ENCODE peak calls at places on chromosomes 2 and 18, in four cellular contexts. F, Z, R and U are unnamed samples.

GRCh38 chr2:104408266-104408665 is 445.6 kb upstream of the POU3F3 start:
- DNase-seq in Z (no peak), R (no peak), F (no peak), U (no peak)

GRCh38 chr2:228377533-228377932 is 196.0 kb upstream of the SPHKAP start:
- DNase-seq in Z (no peak), R (no peak), F (no peak), U (no peak)

GRCh38 chr2:181900007-181900651 is 8.6 kb downstream of the ITPRID2 start:
- DNase-seq in Z (no peak), F (no peak), R (no peak), U (no peak)

GRCh38 chr18:13452448-13452811 is 233.9 kb downstream of the LDLRAD4 start:
- DNase-seq in F (peak), Z (no peak), R (no peak), U (peak)

GRCh38 chr2:128435576-128436497 is 117.2 kb upstream of the HS6ST1 start:
- DNase-seq in Z (no peak), F (no peak), R (no peak), U (no peak)

GRCh38 chr2:43634604-43635306 is 2.3 kb upstream of the PLEKHH2 start:
- DNase-seq in F (no peak), Z (peak), R (no peak), U (peak)

GRCh38 chr2:43302311-43303051 is 76.1 kb upstream of the ZFP36L2 start:
- DNase-seq in R (no peak), Z (no peak), F (no peak), U (no peak)

GRCh38 chr2:61758991-61759390 is 94.9 kb downstream of the FAM161A start:
- DNase-seq in Z (peak), R (no peak), F (no peak), U (no peak)

GRCh38 chr2:46378616-46379015 is 81.4 kb downstream of the EPAS1 start:
- DNase-seq in Z (no peak), R (no peak), F (no peak), U (no peak)

GRCh38 chr2:101083613-101084012 is 67.6 kb downstream of the TBC1D8 start:
- DNase-seq in F (no peak), R (no peak), Z (no peak), U (no peak)

GRCh38 chr18:74013955-74014354 is 133.7 kb downstream of the FBXO15 start:
- DNase-seq in F (no peak), R (peak), Z (peak), U (peak)

GRCh38 chr2:128408349-128409305 is 90.0 kb upstream of the HS6ST1 start:
- DNase-seq in R (no peak), Z (no peak), F (no peak), U (no peak)

GRCh38 chr2:127511090-127511489 is 15.2 kb downstream of the IWS1 start:
- DNase-seq in R (no peak), Z (no peak), F (no peak), U (no peak)

GRCh38 chr2:127541849-127542630 is 6.6 kb downstream of the MYO7B start:
- DNase-seq in F (no peak), Z (no peak), R (no peak), U (no peak)

GRCh38 chr2:63589148-63589972 is 597 bp downstream of the MDH1 start:
- DNase-seq in Z (no peak), F (no peak), R (peak), U (no peak)

GRCh38 chr2:3036432-3037125 is 341.0 kb downstream of the EIPR1 start:
- DNase-seq in Z (no peak), R (no peak), F (no peak), U (no peak)

GRCh38 chr2:219163156-219163555 is 2.5 kb upstream of the NHEJ1 start:
- DNase-seq in F (no peak), R (no peak), Z (no peak), U (no peak)

GRCh38 chr2:236823230-236823629 is 253.6 kb downstream of the ACKR3 start:
- DNase-seq in R (no peak), F (no peak), Z (no peak), U (no peak)

GRCh38 chr2:136990316-136990715 is 225.0 kb downstream of the THSD7B start:
- DNase-seq in Z (no peak), F (no peak), R (no peak), U (no peak)

GRCh38 chr18:37254256-37254880 is 311.2 kb downstream of the CELF4 start:
- DNase-seq in Z (no peak), R (no peak), F (peak), U (no peak)

GRCh38 chr2:229927817-229928321 is 5.6 kb downstream of the FBXO36 start:
- DNase-seq in R (no peak), Z (no peak), F (no peak), U (no peak)

GRCh38 chr2:159441182-159441581 is 154.7 kb upstream of the WDSUB1 start:
- DNase-seq in F (no peak), Z (no peak), R (no peak), U (no peak)

GRCh38 chr2:114862234-114862633 is 419.8 kb downstream of the DPP10 start:
- DNase-seq in Z (no peak), F (no peak), R (no peak), U (no peak)

GRCh38 chr18:63131106-63131943 is 188.2 kb downstream of the BCL2 start:
- DNase-seq in Z (peak), R (peak), F (no peak), U (no peak)

GRCh38 chr2:232876071-232876977 is 6.3 kb downstream of the SNORC start:
- DNase-seq in R (peak), Z (no peak), F (peak), U (no peak)

GRCh38 chr2:27717070-27717453 is 53.4 kb downstream of the SLC4A1AP start:
- DNase-seq in R (no peak), F (peak), Z (peak), U (peak)

GRCh38 chr2:157751462-157752058 is 122.9 kb upstream of the ACVR1C start:
- DNase-seq in R (peak), F (peak), Z (no peak), U (no peak)

GRCh38 chr2:227766361-227766883 is 20.7 kb downstream of the SCYGR8 start:
- DNase-seq in F (peak), Z (peak), R (peak), U (peak)

GRCh38 chr2:86396304-86396785 is 44.8 kb upstream of the KDM3A start:
- DNase-seq in Z (no peak), R (peak), F (peak), U (no peak)

GRCh38 chr18:61546598-61546997 is 213.4 kb downstream of the CDH20 start:
- DNase-seq in Z (peak), F (no peak), R (no peak), U (peak)

GRCh38 chr2:144372484-144373195 is 147.3 kb downstream of the ZEB2 start:
- DNase-seq in Z (no peak), R (no peak), F (peak), U (no peak)

GRCh38 chr18:3995476-3996102 is 459.5 kb downstream of the DLGAP1 start:
- DNase-seq in Z (peak), F (no peak), R (peak), U (no peak)
- TF ChIP-seq CTCF in Z (peak), F (peak), R (peak), U (peak)

DNA sequence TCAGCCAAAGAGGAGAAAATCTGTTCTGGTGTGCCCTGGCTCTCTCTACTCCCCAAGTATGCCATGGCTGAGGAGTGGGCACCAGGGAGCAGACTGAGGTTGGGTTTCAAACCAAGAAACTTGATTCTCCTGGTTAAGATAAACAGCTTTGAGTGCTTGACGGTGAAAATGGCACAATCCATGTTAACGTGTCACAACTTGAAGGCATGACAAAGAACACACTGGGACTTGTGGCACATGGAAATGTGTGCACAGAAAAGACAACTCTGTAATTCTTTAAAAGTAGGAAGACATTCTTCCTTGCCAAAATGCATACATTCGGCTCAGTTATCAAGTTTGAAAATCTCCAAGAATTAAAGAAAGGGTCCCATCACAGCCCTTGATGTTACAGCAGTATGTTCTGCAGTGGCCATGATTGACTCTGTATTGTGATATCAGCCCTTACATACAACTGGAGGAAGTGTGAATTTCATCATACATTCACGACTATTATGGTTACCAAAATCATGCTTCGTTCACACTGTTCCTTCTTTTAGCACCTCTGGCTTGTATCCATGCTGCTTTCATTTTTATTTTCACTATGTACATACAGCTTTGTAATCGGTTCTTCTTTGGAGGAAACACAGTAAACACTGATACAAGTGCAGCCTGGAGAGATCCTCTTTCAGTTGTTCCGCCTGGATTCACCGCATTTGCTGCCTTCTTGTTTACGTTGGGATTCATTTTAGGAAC is 15.6 kb upstream of the ACTG2 start:
- DNase-seq in F (no peak), Z (no peak), R (peak), U (no peak)
- H3K4me3 ChIP-seq in F (no peak), Z (no peak), R (no peak), U (no peak)

GRCh38 chr2:174705321-174705720 is 59.0 kb downstream of the CHRNA1 start:
- DNase-seq in Z (no peak), R (no peak), F (no peak), U (no peak)
- TF ChIP-seq CTCF in Z (no peak), R (no peak), F (no peak), U (no peak)

GRCh38 chr2:70986499-70987189 is 8.0 kb downstream of the TEX261 start:
- DNase-seq in R (no peak), Z (no peak), F (no peak), U (no peak)
- H3K4me3 ChIP-seq in R (no peak), Z (no peak), F (no peak), U (no peak)